ENCODE peak calls at places on chromosomes 16 and 17, in four cellular contexts. N is kidney, D is heart right ventricle, P is ovary. I is an unnamed sample.

GRCh38 chr16:75640598-75640997 is 6.9 kb downstream of the KARS1 start:
- DNase-seq in N (no peak), D (no peak), P (no peak), I (no peak)

GRCh38 chr17:67221062-67221998 is 23.7 kb downstream of the HELZ start:
- DNase-seq in N (no peak), D (peak; percentile 42), P (no peak), I (peak; percentile 49)

GRCh38 chr17:313231-313630 is 39.4 kb downstream of the RPH3AL start:
- DNase-seq in N (no peak), D (no peak), P (no peak), I (no peak)

GRCh38 chr17:17792551-17793377 is 44.0 kb downstream of the SREBF1 start:
- DNase-seq in N (peak; percentile 79), D (no peak), P (peak; percentile 78), I (no peak)

GRCh38 chr16:24999088-24999670 is 16.0 kb downstream of the ARHGAP17 start:
- DNase-seq in N (no peak), D (no peak), P (no peak), I (no peak)

GRCh38 chr16:4200000-4200780 is 41.7 kb downstream of the SRL start:
- DNase-seq in N (peak; percentile 82), D (peak; percentile 69), P (peak; percentile 75), I (peak; percentile 77)

GRCh38 chr16:57167951-57168350 is 17.9 kb downstream of the PSME3IP1 start:
- DNase-seq in N (no peak), D (no peak), P (no peak), I (peak; percentile 61)

GRCh38 chr16:55842369-55843104 is 9.6 kb upstream of the CES1 start:
- DNase-seq in N (no peak), D (peak; percentile 35), P (no peak), I (peak; percentile 73)

GRCh38 chr16:67872631-67873434 is at the start of gene EDC4:
- DNase-seq in N (peak; percentile 95), D (peak; percentile 90), P (peak; percentile 87), I (peak; percentile 77)

GRCh38 chr16:58127634-58128033 is 1.5 kb downstream of the CFAP20 start:
- DNase-seq in N (no peak), D (no peak), P (no peak), I (no peak)

GRCh38 chr17:42279776-42280630 is 3.8 kb upstream of the STAT5B start:
- DNase-seq in N (no peak), D (no peak), P (no peak), I (no peak)

GRCh38 chr17:66459811-66460270 is 157.4 kb downstream of the PRKCA start:
- DNase-seq in N (peak; percentile 86), D (peak; percentile 38), P (peak; percentile 58), I (peak; percentile 55)

GRCh38 chr16:67489401-67490083 is 6.2 kb upstream of the AGRP start:
- DNase-seq in N (no peak), D (no peak), P (peak; percentile 38), I (no peak)

GRCh38 chr16:85057948-85058347 is 30.4 kb downstream of the KIAA0513 start:
- DNase-seq in N (no peak), D (peak; percentile 57), P (no peak), I (no peak)

GRCh38 chr16:9152649-9153501 is 61.4 kb downstream of the HAPSTR1 start:
- DNase-seq in N (no peak), D (no peak), P (no peak), I (no peak)

GRCh38 chr16:3642397-3643094 is 11.9 kb upstream of the DNASE1 start:
- DNase-seq in N (no peak), D (no peak), P (no peak), I (no peak)

GRCh38 chr16:6157806-6158205 is 1060.2 kb upstream of the EEF2KMT start:
- DNase-seq in N (no peak), D (no peak), P (no peak), I (peak; percentile 4)

GRCh38 chr16:19919142-19919541 is 34.5 kb upstream of the GPRC5B start:
- DNase-seq in N (no peak), D (no peak), P (no peak), I (no peak)

GRCh38 chr17:36534117-36534880 is at the start of gene MYO19:
- DNase-seq in N (peak; percentile 91), D (peak; percentile 52), P (peak; percentile 79), I (peak; percentile 79)

GRCh38 chr17:42340691-42341127 is 47.5 kb downstream of the STAT3 start:
- DNase-seq in N (no peak), D (no peak), P (no peak), I (no peak)

GRCh38 chr16:17273142-17273561 is 197.6 kb downstream of the XYLT1 start:
- DNase-seq in N (no peak), D (no peak), P (no peak), I (no peak)

GRCh38 chr16:29961127-29961478 is 776 bp upstream of the TMEM219 start:
- DNase-seq in N (no peak), D (no peak), P (no peak), I (no peak)

GRCh38 chr16:13660807-13661206 is 259.1 kb upstream of the ERCC4 start:
- DNase-seq in N (no peak), D (no peak), P (no peak), I (no peak)

GRCh38 chr16:73232555-73233422 is 184.9 kb upstream of the ZFHX3 start:
- DNase-seq in N (no peak), D (peak; percentile 41), P (peak; percentile 74), I (peak; percentile 15)

GRCh38 chr16:700684-701584 is 4.7 kb downstream of the FBXL16 start:
- DNase-seq in N (no peak), D (no peak), P (peak; percentile 66), I (no peak)

DNA sequence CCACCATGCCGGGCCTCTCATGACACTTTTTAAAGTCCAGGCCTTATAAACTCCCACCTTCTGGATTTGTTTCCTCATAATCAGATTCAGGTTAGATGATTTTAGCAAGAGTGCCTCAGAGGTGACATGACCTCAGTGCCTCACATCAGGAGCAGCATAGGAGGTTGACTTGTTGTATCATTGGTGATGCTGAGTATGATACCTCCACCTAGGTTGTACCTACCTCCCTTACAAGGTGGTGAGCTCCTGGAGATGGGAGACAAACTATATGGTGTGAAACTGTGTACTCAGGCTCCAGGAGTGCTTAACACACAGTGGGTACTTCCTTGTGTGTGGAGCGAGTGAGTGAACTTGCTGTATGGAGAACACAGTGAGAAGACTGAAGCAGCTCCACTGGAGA is 18.6 kb downstream of the NDUFAB1 start:
- DNase-seq in N (no peak), D (no peak), P (no peak), I (no peak)
- H3K27ac ChIP-seq in N (no peak overlapping the region), D (no peak overlapping the region), P (no peak overlapping the region), I (no peak overlapping the region)

GRCh38 chr17:51298508-51299371 is 38.4 kb downstream of the UTP18 start:
- DNase-seq in N (no peak), D (no peak), P (no peak), I (peak; percentile 10)
- H3K27ac ChIP-seq in N (no peak overlapping the region), D (no peak overlapping the region), P (no peak overlapping the region), I (no peak overlapping the region)

GRCh38 chr17:74750039-74750326 is 1.6 kb downstream of the NHERF1 start:
- DNase-seq in N (no peak), D (no peak), P (no peak), I (no peak)
- H3K27ac ChIP-seq in N (peak overlapping the region; percentile 91), D (peak overlapping the region; percentile 57), P (no peak overlapping the region), I (no peak overlapping the region)

DNA sequence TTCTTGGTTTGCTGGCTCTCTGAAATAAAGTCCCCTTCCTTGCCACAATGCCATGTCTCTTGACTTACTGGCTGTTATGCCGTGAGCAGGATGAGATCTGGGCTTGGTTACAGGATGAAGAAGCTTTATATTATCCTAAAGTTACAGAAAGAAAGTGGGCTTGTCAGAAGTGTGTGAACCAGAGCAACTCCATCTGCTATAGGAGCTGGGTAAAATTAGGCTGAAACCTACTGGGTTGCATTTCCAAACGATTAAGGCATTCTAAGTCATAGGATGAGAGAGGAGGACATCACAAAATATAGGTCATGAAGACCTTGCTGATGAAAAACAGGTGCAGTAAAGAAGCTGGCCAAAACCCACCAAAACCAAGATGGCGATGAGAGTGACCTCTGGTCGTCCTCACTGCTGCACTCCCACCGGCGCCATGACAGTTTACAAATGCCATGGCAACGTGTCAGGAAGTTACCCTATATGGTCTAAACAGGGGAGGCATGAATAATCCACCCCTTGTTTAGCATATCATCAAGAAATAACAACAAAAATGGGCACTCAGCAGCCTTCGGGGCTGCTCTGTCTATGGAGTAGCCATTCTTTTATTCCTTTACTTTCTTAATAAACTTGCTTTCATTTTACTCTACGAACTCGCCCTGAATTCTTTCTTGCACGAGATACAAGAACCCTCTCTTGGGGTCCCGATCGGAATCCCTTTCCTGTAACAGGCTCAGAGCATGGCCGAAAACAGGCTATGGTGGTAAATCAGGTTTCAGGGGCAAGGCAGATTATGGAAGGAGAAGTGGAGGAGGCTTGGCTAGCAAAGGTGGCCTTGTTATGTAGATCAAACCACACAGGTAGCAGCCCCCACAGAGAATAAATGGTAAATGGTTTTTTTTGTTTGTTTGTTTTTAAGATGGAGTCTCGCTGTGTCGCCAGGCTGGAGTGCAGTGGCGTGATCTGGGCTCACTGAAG is 81.3 kb upstream of the C16orf82 start:
- DNase-seq in N (no peak), D (no peak), P (no peak), I (no peak)
- H3K27ac ChIP-seq in N (no peak overlapping the region), D (no peak overlapping the region), P (no peak overlapping the region), I (no peak overlapping the region)

DNA sequence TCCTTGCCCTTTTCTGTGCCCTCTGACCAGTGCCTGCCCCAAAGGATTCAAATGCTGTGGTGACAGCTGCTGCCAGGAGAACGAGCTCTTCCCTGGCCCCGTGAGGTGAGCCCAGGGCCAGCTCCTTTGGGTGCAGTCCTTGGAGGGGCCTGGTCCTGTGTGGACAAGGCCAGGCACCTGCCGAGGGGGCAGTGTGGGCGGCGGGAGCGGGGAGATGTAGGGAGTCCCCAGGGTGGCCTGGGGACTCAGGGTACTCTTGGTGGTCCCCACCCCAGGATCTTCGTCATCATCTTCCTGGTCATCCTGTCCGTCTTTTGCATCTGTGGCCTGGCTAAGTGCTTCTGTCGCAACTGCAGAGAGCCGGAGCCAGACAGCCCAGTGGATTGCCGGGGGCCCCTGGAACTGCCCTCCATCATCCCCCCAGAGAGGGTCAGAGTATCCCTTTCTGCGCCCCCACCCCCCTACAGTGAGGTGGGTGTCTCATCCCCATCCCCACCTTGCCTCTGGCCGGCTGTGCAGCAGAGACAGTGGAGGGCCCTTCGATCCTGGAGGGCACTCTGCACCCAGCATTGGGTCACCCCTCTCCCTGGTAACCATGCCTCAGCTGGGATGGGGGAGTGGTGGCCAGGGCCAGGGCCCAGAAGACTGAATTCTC is 4.4 kb downstream of the TMEM92 start:
- DNase-seq in N (no peak), D (no peak), P (no peak), I (no peak)
- H3K27ac ChIP-seq in N (no peak overlapping the region), D (no peak overlapping the region), P (no peak overlapping the region), I (no peak overlapping the region)

GRCh38 chr16:88649195-88649923 is 1.5 kb downstream of the CYBA start:
- DNase-seq in N (peak; percentile 81), D (no peak), P (no peak), I (peak; percentile 60)
- H3K27ac ChIP-seq in N (peak overlapping the region; percentile 41), D (peak overlapping the region; percentile 84), P (no peak overlapping the region), I (no peak overlapping the region)

GRCh38 chr17:77487211-77487629 is 346.5 kb downstream of the SEC14L1 start:
- DNase-seq in N (peak; percentile 60), D (no peak), P (no peak), I (no peak)
- H3K27ac ChIP-seq in N (no peak overlapping the region), D (no peak overlapping the region), P (no peak overlapping the region), I (no peak overlapping the region)

DNA sequence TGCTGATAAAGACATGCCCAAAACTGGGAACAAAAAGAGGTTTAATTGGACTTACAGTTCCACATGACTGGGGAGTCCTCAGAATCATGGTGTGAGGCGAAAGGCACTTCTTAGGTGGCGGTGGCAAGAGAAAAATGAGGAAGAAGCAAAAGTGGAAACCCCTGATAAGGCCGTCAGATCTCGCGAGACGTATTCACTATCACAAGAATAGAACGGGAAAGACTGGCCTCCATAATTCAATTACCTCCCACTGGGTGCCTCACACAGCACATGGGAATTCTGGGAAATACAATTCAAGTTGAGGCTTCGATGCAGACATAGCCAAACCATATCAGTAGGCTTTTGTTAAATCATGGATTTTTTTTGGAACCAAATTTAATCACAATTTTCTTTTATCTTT is 24.4 kb downstream of the RBL2 start:
- DNase-seq in N (no peak), D (no peak), P (no peak), I (no peak)
- H3K27ac ChIP-seq in N (no peak overlapping the region), D (no peak overlapping the region), P (no peak overlapping the region), I (no peak overlapping the region)